ENCODE peak calls at places on chromosome 11, in four cellular contexts. Z is body of pancreas, X is HepG2, C is right lobe of liver. A is an unnamed sample.

GRCh38 chr11:73334244-73335203 is 26.4 kb downstream of the ARHGEF17 start:
- DNase-seq in Z (peak; percentile 71), X (peak; percentile 45), C (peak; percentile 70), A (peak; percentile 48)

GRCh38 chr11:1485504-1485885 is 1.1 kb downstream of the MOB2 start:
- DNase-seq in Z (no peak), X (no peak), C (no peak), A (no peak)

GRCh38 chr11:77592727-77593126 is 3.0 kb downstream of the AQP11 start:
- DNase-seq in Z (no peak), X (no peak), C (peak; percentile 69), A (no peak)

GRCh38 chr11:112822478-112823274 is 138.5 kb upstream of the NCAM1 start:
- DNase-seq in Z (no peak), X (no peak), C (no peak), A (no peak)

GRCh38 chr11:117217141-117217609 is 14.7 kb downstream of the PCSK7 start:
- DNase-seq in Z (no peak), X (no peak), C (no peak), A (no peak)

GRCh38 chr11:129324533-129325175 is 51.0 kb upstream of the BARX2 start:
- DNase-seq in Z (peak; percentile 80), X (peak; percentile 93), C (peak; percentile 92), A (peak; percentile 7)

GRCh38 chr11:28343304-28344233 is 235.4 kb downstream of the METTL15 start:
- DNase-seq in Z (no peak), X (peak; percentile 15), C (no peak), A (peak; percentile 74)

GRCh38 chr11:95140397-95141030 is 50.9 kb downstream of the ENDOD1 start:
- DNase-seq in Z (no peak), X (no peak), C (no peak), A (no peak)

GRCh38 chr11:64223001-64223651 is 2.9 kb downstream of the TRPT1 start:
- DNase-seq in Z (peak; percentile 5), X (no peak), C (no peak), A (no peak)

GRCh38 chr11:131428853-131429252 is 58.4 kb downstream of the NTM start:
- DNase-seq in Z (no peak), X (no peak), C (no peak), A (no peak)

GRCh38 chr11:118677977-118678376 is 1.5 kb downstream of the TREH start:
- DNase-seq in Z (no peak), X (no peak), C (no peak), A (no peak)

GRCh38 chr11:76193219-76193618 is 13.1 kb downstream of the WNT11 start:
- DNase-seq in Z (no peak), X (no peak), C (no peak), A (no peak)

GRCh38 chr11:75270896-75271415 is 30.4 kb downstream of the TPBGL start:
- DNase-seq in Z (no peak), X (no peak), C (peak; percentile 25), A (peak; percentile 48)

GRCh38 chr11:106463796-106464201 is 386.3 kb downstream of the AASDHPPT start:
- DNase-seq in Z (no peak), X (peak; percentile 40), C (no peak), A (no peak)

GRCh38 chr11:121777056-121777455 is 324.3 kb upstream of the SORL1-AS1 start:
- DNase-seq in Z (no peak), X (no peak), C (no peak), A (no peak)

GRCh38 chr11:18521123-18521522 is 5.6 kb downstream of the TSG101 start:
- DNase-seq in Z (no peak), X (no peak), C (no peak), A (no peak)

GRCh38 chr11:93288079-93288478 is 42.5 kb upstream of the DEUP1 start:
- DNase-seq in Z (no peak), X (no peak), C (no peak), A (no peak)

GRCh38 chr11:65274734-65275682 is 13.2 kb downstream of the POLA2 start:
- DNase-seq in Z (peak; percentile 88), X (peak; percentile 89), C (peak; percentile 86), A (peak; percentile 66)

GRCh38 chr11:2884424-2884815 is 1.2 kb downstream of the CDKN1C start:
- DNase-seq in Z (no peak), X (no peak), C (no peak), A (no peak)

DNA sequence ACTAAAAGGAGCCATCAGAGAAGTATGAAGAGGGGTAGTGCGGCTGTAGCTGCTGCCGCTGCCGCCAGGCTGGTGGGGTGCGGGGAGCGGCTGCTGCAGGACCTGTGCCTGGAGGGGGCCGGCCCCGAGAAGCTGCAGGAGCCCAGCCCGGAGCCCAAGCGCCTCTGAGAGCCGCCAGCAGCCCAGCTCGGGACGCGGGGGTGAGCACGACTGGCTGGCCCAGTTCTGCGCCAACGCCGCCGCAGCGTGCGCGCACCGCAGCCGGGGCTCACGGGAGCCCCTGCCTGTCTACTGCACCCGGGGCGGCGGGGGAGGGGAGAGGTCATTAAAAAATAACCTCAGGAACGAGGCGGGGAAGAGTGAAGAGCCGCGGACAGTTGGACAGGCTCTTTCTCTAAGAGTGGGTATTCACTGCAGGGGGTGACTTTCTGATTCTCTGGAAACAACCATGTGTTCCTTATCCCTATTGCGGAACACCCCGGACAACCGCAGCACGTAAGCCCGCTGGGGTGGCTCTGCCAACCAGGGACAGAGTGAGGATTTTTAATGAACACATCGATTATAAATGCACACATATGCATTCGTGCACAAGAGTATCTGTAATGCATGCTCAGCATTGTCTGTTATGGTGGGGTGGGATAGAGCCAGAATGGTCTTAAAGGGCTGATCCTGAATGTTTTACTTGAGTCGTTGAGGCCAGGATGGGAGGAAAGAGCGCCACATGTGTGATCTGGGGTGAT is 459 bp downstream of the GAS2 start:
- DNase-seq in Z (peak; percentile 79), X (peak; percentile 53), C (peak; percentile 82), A (no peak)
- TF ChIP-seq POLR2A in Z (no peak), X (peak; percentile 64), C (peak; percentile 73), A (no peak)

DNA sequence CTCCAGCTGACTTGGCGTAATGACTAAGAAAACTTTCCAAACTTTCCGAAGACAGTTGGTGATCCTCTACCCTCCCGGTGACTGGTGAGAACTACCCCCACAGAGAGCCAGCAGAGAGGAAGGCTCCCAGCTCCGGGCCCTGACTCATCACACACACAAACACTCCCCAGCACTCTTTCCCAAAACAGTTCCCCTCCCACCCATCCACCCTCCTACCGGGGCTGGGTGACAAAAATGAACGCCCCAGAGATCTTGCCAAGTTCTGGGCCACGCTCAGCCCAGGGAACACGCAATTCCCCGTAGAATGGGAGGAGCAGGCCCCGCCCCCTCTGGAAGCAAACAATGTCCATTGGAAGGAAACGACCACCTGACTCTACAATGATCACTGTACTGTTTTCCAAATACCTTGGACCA is 21.3 kb upstream of the JAM3 start:
- DNase-seq in Z (peak; percentile 38), X (no peak), C (no peak), A (peak; percentile 31)
- TF ChIP-seq POLR2A in Z (no peak), X (no peak), C (no peak), A (no peak)

DNA sequence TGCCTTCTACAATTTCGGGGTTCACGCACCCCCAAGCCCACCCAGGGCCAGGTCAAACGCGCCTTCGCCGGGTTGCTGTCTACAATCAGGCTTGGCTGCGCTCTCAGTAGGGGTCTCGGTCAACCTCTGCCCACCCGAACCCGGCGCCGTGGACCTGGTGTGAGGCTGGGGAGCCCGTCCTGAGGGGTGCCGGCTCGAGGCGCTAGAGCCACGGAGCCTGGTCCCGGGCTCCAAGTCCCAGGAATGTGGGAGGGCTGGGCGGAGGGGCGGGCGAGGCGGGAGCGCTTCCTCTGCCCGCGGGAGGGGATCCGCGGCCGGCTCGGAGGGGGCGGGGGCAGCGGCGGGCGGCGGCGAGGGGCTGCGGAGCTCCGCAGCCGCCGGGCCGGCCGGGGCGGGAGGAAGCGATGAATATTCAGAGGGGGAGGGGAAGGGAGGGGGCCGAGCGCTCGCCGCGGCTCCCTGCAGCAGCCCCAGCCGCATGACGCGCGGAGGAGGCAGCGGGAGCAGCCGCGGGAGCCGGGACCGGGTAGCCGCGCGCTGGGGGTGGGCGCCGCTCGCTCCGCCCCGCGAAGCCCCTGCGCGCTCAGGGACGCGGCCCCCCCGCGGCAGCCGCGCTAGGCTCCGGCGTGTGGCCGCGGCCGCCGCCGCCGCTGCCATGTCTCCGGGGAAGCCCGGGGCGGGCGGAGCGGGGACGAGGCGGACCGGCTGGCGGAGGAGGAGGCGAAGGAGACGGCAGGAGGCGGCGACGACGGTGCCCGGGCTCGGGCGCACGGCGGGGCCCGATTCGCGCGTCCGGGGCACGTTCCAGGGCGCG is at the start of gene PTPRJ:
- DNase-seq in Z (peak; percentile 71), X (no peak), C (peak; percentile 84), A (peak; percentile 79)
- TF ChIP-seq POLR2A in Z (peak; percentile 17), X (no peak), C (peak; percentile 71), A (peak; percentile 37)

DNA sequence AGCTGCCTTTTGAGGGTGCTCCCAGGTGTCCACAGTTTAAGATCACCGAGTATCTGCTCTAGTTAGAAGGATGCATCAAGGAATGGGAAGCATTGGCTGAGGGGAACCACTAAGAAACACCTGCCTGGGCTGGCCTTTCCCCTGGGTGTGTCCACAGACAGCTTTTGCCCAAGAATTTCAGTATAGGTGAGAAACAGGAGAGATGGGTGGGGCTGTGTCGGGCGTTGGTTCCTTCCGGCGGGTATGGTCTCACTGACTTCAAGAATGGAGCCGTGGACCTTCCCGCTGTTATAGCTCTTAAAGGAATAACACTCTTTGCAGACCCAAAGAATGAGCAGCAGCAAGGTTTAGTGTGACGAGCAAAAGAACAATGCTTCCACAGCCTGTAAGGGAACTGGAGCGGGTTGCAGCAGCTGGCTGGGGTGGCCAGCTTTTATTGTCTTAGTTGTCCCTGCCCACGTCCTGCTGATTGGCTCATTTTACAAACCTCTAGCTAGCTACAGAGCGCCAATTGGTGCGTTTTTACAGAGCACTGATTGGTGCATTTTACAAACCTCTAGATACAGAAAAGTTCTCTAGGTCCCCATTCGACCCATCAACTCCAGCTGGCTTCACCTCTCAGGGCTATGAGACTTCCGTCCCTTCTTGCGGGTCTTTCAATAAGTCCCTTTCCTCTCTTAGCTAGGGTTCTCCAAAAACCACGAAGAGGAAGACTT is 2.4 kb downstream of the FADS1 start:
- DNase-seq in Z (peak; percentile 56), X (peak; percentile 41), C (no peak), A (peak; percentile 61)
- TF ChIP-seq POLR2A in Z (no peak), X (peak; percentile 69), C (no peak), A (no peak)

GRCh38 chr11:66476173-66476840 is 3.9 kb upstream of the DPP3 start:
- DNase-seq in Z (no peak), X (no peak), C (peak; percentile 40), A (no peak)
- TF ChIP-seq POLR2A in Z (no peak), X (no peak), C (no peak), A (no peak)

GRCh38 chr11:8232849-8233606 is 30.6 kb downstream of the LMO1 start:
- DNase-seq in Z (no peak), X (no peak), C (no peak), A (no peak)

GRCh38 chr11:8233691-8234424 is 29.8 kb downstream of the LMO1 start:
- DNase-seq in Z (no peak), X (no peak), C (no peak), A (no peak)

GRCh38 chr11:8235925-8236324 is 27.8 kb downstream of the LMO1 start:
- DNase-seq in Z (no peak), X (no peak), C (no peak), A (no peak)

GRCh38 chr11:8234910-8235309 is 28.8 kb downstream of the LMO1 start:
- DNase-seq in Z (no peak), X (no peak), C (no peak), A (no peak)

GRCh38 chr11:8234425-8234821 is 29.3 kb downstream of the LMO1 start:
- DNase-seq in Z (no peak), X (no peak), C (no peak), A (no peak)
- TF ChIP-seq POLR2A in Z (no peak), X (no peak), C (no peak), A (no peak)

A was measured in NB4.